ENCODE peak calls at places on chromosomes 16 and 17, in seven cellular contexts. One of them, this sample, is unnamed.

GRCh38 chr17:27630607-27631408 is at the start of gene LGALS9:
- DNase-seq in A549: no peak
- DNase-seq in HFFc6: peak
- DNase-seq in AG04450: no peak
- DNase-seq in mucosa of descending colon: peak
- DNase-seq in fibroblast of pulmonary artery: peak
- DNase-seq in fibroblast of mammary gland: no peak
- DNase-seq in this sample: no peak

GRCh38 chr16:89418352-89418751 is 72.0 kb downstream of the ANKRD11 start:
- DNase-seq in A549: no peak
- DNase-seq in HFFc6: no peak
- DNase-seq in AG04450: no peak
- DNase-seq in mucosa of descending colon: no peak
- DNase-seq in fibroblast of pulmonary artery: no peak
- DNase-seq in fibroblast of mammary gland: no peak
- DNase-seq in this sample: no peak

GRCh38 chr17:41996855-41997164 is 20.4 kb downstream of the DNAJC7 start:
- DNase-seq in A549: no peak
- DNase-seq in HFFc6: no peak
- DNase-seq in AG04450: no peak
- DNase-seq in mucosa of descending colon: no peak
- DNase-seq in fibroblast of pulmonary artery: no peak
- DNase-seq in fibroblast of mammary gland: no peak
- DNase-seq in this sample: no peak

GRCh38 chr17:73939808-73940207 is 263.7 kb upstream of the RPL38 start:
- DNase-seq in A549: no peak
- DNase-seq in HFFc6: no peak
- DNase-seq in AG04450: no peak
- DNase-seq in mucosa of descending colon: no peak
- DNase-seq in fibroblast of pulmonary artery: no peak
- DNase-seq in fibroblast of mammary gland: no peak
- DNase-seq in this sample: no peak

GRCh38 chr17:78839173-78839761 is 1.3 kb downstream of the USP36 start:
- DNase-seq in A549: peak
- DNase-seq in HFFc6: peak
- DNase-seq in AG04450: no peak
- DNase-seq in mucosa of descending colon: no peak
- DNase-seq in fibroblast of pulmonary artery: no peak
- DNase-seq in fibroblast of mammary gland: peak
- DNase-seq in this sample: no peak

GRCh38 chr16:27426423-27427408 is 24.7 kb downstream of the IL21R start:
- DNase-seq in A549: no peak
- DNase-seq in HFFc6: peak
- DNase-seq in AG04450: peak
- DNase-seq in mucosa of descending colon: peak
- DNase-seq in fibroblast of pulmonary artery: peak
- DNase-seq in fibroblast of mammary gland: peak
- DNase-seq in this sample: peak

GRCh38 chr16:69187387-69187890 is 475 bp downstream of the SNTB2 start:
- DNase-seq in A549: peak
- DNase-seq in HFFc6: no peak
- DNase-seq in AG04450: no peak
- DNase-seq in mucosa of descending colon: peak
- DNase-seq in fibroblast of pulmonary artery: peak
- DNase-seq in fibroblast of mammary gland: no peak
- DNase-seq in this sample: peak

GRCh38 chr17:21289902-21290571 is 5.5 kb downstream of the MAP2K3 start:
- DNase-seq in A549: no peak
- DNase-seq in HFFc6: no peak
- DNase-seq in AG04450: no peak
- DNase-seq in mucosa of descending colon: peak
- DNase-seq in fibroblast of pulmonary artery: no peak
- DNase-seq in fibroblast of mammary gland: no peak
- DNase-seq in this sample: no peak

GRCh38 chr17:78995022-78995760 is 14.4 kb downstream of the CANT1 start:
- DNase-seq in A549: no peak
- DNase-seq in HFFc6: no peak
- DNase-seq in AG04450: no peak
- DNase-seq in mucosa of descending colon: no peak
- DNase-seq in fibroblast of pulmonary artery: no peak
- DNase-seq in fibroblast of mammary gland: no peak
- DNase-seq in this sample: no peak

GRCh38 chr17:19003966-19004600 is 481 bp downstream of the FAM83G start:
- DNase-seq in A549: peak
- DNase-seq in HFFc6: peak
- DNase-seq in AG04450: no peak
- DNase-seq in mucosa of descending colon: peak
- DNase-seq in fibroblast of pulmonary artery: peak
- DNase-seq in fibroblast of mammary gland: peak
- DNase-seq in this sample: peak

GRCh38 chr16:66439051-66439730 is 12.1 kb downstream of the BEAN1 start:
- DNase-seq in A549: no peak
- DNase-seq in HFFc6: no peak
- DNase-seq in AG04450: no peak
- DNase-seq in mucosa of descending colon: no peak
- DNase-seq in fibroblast of pulmonary artery: no peak
- DNase-seq in fibroblast of mammary gland: no peak
- DNase-seq in this sample: no peak

GRCh38 chr17:2943971-2944370 is 119.4 kb downstream of the OR1D5 start:
- DNase-seq in A549: no peak
- DNase-seq in HFFc6: no peak
- DNase-seq in AG04450: no peak
- DNase-seq in mucosa of descending colon: peak
- DNase-seq in fibroblast of pulmonary artery: peak
- DNase-seq in fibroblast of mammary gland: no peak
- DNase-seq in this sample: no peak

GRCh38 chr17:77822302-77823030 is 136.0 kb upstream of the TNRC6C start:
- DNase-seq in A549: no peak
- DNase-seq in HFFc6: no peak
- DNase-seq in AG04450: no peak
- DNase-seq in mucosa of descending colon: no peak
- DNase-seq in fibroblast of pulmonary artery: peak
- DNase-seq in fibroblast of mammary gland: peak
- DNase-seq in this sample: no peak

GRCh38 chr17:1298616-1299015 is 19.2 kb downstream of the TRARG1 start:
- DNase-seq in A549: no peak
- DNase-seq in HFFc6: no peak
- DNase-seq in AG04450: no peak
- DNase-seq in mucosa of descending colon: no peak
- DNase-seq in fibroblast of pulmonary artery: no peak
- DNase-seq in fibroblast of mammary gland: no peak
- DNase-seq in this sample: no peak

DNA sequence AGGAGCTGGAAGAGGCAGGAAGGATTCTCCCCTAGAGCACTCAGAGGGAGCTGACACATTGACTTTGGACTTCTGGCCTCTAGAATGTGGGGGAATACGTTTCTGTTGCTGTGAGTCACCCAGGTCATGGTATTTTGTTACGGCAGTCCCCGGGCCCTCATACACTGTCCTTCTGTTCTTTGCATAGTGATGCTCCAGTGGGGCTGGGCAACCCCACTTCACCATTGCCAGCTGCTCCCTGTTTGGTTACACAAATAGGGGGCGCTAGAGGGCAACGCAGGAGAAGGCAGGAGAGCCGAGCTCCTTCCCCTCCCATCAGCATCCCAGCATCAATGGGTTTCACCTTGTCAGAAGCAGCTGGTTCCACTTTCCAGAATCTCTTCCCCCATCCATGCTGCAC is 257.7 kb upstream of the FOXF1 start:
- DNase-seq in A549: no peak
- DNase-seq in HFFc6: peak
- DNase-seq in AG04450: no peak
- DNase-seq in mucosa of descending colon: no peak
- DNase-seq in fibroblast of pulmonary artery: peak
- DNase-seq in fibroblast of mammary gland: peak
- DNase-seq in this sample: no peak
- TF ChIP-seq CTCF in A549: peak
- TF ChIP-seq CTCF in HFFc6: peak
- TF ChIP-seq CTCF in AG04450: peak
- TF ChIP-seq CTCF in mucosa of descending colon: no peak
- TF ChIP-seq CTCF in fibroblast of pulmonary artery: peak
- TF ChIP-seq CTCF in fibroblast of mammary gland: peak
- TF ChIP-seq CTCF in this sample: no peak

GRCh38 chr17:80291691-80292487 is 31.2 kb downstream of the RNF213 start:
- DNase-seq in A549: no peak
- DNase-seq in HFFc6: no peak
- DNase-seq in AG04450: no peak
- DNase-seq in mucosa of descending colon: no peak
- DNase-seq in fibroblast of pulmonary artery: no peak
- DNase-seq in fibroblast of mammary gland: no peak
- DNase-seq in this sample: no peak

GRCh38 chr17:80294653-80295052 is 34.0 kb downstream of the RNF213 start:
- DNase-seq in A549: no peak
- DNase-seq in HFFc6: no peak
- DNase-seq in AG04450: no peak
- DNase-seq in mucosa of descending colon: peak
- DNase-seq in fibroblast of pulmonary artery: no peak
- DNase-seq in fibroblast of mammary gland: no peak
- DNase-seq in this sample: no peak

GRCh38 chr17:80291260-80291659 is 30.6 kb downstream of the RNF213 start:
- DNase-seq in A549: no peak
- DNase-seq in HFFc6: no peak
- DNase-seq in AG04450: no peak
- DNase-seq in mucosa of descending colon: no peak
- DNase-seq in fibroblast of pulmonary artery: no peak
- DNase-seq in fibroblast of mammary gland: no peak
- DNase-seq in this sample: no peak

GRCh38 chr17:80294210-80294609 is 33.6 kb downstream of the RNF213 start:
- DNase-seq in A549: no peak
- DNase-seq in HFFc6: no peak
- DNase-seq in AG04450: no peak
- DNase-seq in mucosa of descending colon: peak
- DNase-seq in fibroblast of pulmonary artery: no peak
- DNase-seq in fibroblast of mammary gland: no peak
- DNase-seq in this sample: no peak

GRCh38 chr17:80292557-80292956 is 31.9 kb downstream of the RNF213 start:
- DNase-seq in A549: no peak
- DNase-seq in HFFc6: no peak
- DNase-seq in AG04450: no peak
- DNase-seq in mucosa of descending colon: no peak
- DNase-seq in fibroblast of pulmonary artery: no peak
- DNase-seq in fibroblast of mammary gland: no peak
- DNase-seq in this sample: no peak
- TF ChIP-seq CTCF in A549: peak
- TF ChIP-seq CTCF in HFFc6: peak
- TF ChIP-seq CTCF in AG04450: no peak
- TF ChIP-seq CTCF in mucosa of descending colon: no peak
- TF ChIP-seq CTCF in fibroblast of pulmonary artery: peak
- TF ChIP-seq CTCF in fibroblast of mammary gland: no peak
- TF ChIP-seq CTCF in this sample: no peak

DNA sequence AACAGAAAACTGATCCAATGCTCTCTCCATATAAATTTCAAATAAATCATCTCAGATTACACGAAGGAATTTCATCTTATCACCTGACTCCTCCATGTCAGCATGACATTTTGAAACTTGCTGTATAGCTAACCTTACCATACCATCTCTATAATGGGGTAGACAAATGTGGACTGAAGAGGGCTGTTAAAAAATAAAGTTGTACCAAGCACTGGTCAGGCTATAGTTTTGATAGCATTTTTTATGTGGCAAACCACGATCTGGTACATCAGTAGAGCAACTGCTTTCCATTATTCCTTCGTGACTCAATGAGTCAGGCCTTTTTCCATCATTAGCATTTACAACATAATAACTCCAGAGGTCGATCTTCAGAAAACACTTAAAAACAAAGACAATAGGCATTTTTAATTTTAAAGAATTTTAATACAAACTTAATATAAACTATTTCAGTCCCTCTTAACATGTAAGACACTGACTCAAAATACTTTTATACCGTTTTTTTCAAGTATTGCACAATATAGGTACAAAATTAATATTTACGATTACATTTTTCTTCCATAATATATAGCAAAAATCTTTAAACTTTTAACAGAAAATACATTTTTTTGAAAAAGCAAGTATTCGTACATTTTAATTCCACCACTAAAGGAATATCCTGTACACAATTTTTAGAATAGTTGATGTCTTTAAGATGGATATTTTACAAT is 4.2 kb downstream of the TOB1 start:
- DNase-seq in A549: no peak
- DNase-seq in HFFc6: no peak
- DNase-seq in AG04450: no peak
- DNase-seq in mucosa of descending colon: no peak
- DNase-seq in fibroblast of pulmonary artery: no peak
- DNase-seq in fibroblast of mammary gland: peak
- DNase-seq in this sample: no peak
- TF ChIP-seq CTCF in A549: no peak
- TF ChIP-seq CTCF in HFFc6: no peak
- TF ChIP-seq CTCF in AG04450: no peak
- TF ChIP-seq CTCF in mucosa of descending colon: no peak
- TF ChIP-seq CTCF in fibroblast of pulmonary artery: no peak
- TF ChIP-seq CTCF in fibroblast of mammary gland: no peak
- TF ChIP-seq CTCF in this sample: no peak

GRCh38 chr16:24409045-24409444 is 130.3 kb upstream of the RBBP6 start:
- DNase-seq in A549: peak
- DNase-seq in HFFc6: no peak
- DNase-seq in AG04450: no peak
- DNase-seq in mucosa of descending colon: no peak
- DNase-seq in fibroblast of pulmonary artery: no peak
- DNase-seq in fibroblast of mammary gland: no peak
- DNase-seq in this sample: no peak
- TF ChIP-seq CTCF in A549: peak
- TF ChIP-seq CTCF in HFFc6: no peak
- TF ChIP-seq CTCF in AG04450: no peak
- TF ChIP-seq CTCF in mucosa of descending colon: no peak
- TF ChIP-seq CTCF in fibroblast of pulmonary artery: no peak
- TF ChIP-seq CTCF in fibroblast of mammary gland: no peak
- TF ChIP-seq CTCF in this sample: no peak

GRCh38 chr17:4072487-4073157 is 70.2 kb downstream of the ZZEF1 start:
- DNase-seq in A549: no peak
- DNase-seq in HFFc6: peak
- DNase-seq in AG04450: peak
- DNase-seq in mucosa of descending colon: no peak
- DNase-seq in fibroblast of pulmonary artery: peak
- DNase-seq in fibroblast of mammary gland: peak
- DNase-seq in this sample: no peak
- TF ChIP-seq CTCF in A549: no peak
- TF ChIP-seq CTCF in HFFc6: no peak
- TF ChIP-seq CTCF in AG04450: no peak
- TF ChIP-seq CTCF in mucosa of descending colon: no peak
- TF ChIP-seq CTCF in fibroblast of pulmonary artery: no peak
- TF ChIP-seq CTCF in fibroblast of mammary gland: no peak
- TF ChIP-seq CTCF in this sample: no peak

GRCh38 chr16:2044541-2044940 is 3.1 kb downstream of the NTHL1 start:
- DNase-seq in A549: no peak
- DNase-seq in HFFc6: no peak
- DNase-seq in AG04450: no peak
- DNase-seq in mucosa of descending colon: peak
- DNase-seq in fibroblast of pulmonary artery: no peak
- DNase-seq in fibroblast of mammary gland: no peak
- DNase-seq in this sample: no peak

GRCh38 chr16:2046889-2047329 is 725 bp downstream of the NTHL1 start:
- DNase-seq in A549: no peak
- DNase-seq in HFFc6: no peak
- DNase-seq in AG04450: no peak
- DNase-seq in mucosa of descending colon: no peak
- DNase-seq in fibroblast of pulmonary artery: no peak
- DNase-seq in fibroblast of mammary gland: no peak
- DNase-seq in this sample: no peak

GRCh38 chr16:2048116-2048543 is 345 bp downstream of the TSC2 start:
- DNase-seq in A549: no peak
- DNase-seq in HFFc6: no peak
- DNase-seq in AG04450: no peak
- DNase-seq in mucosa of descending colon: no peak
- DNase-seq in fibroblast of pulmonary artery: peak
- DNase-seq in fibroblast of mammary gland: no peak
- DNase-seq in this sample: no peak

GRCh38 chr16:2046125-2046888 is 1.3 kb downstream of the NTHL1 start:
- DNase-seq in A549: no peak
- DNase-seq in HFFc6: no peak
- DNase-seq in AG04450: no peak
- DNase-seq in mucosa of descending colon: peak
- DNase-seq in fibroblast of pulmonary artery: no peak
- DNase-seq in fibroblast of mammary gland: no peak
- DNase-seq in this sample: no peak

GRCh38 chr16:2047330-2048115 is at the start of the genes NTHL1 and TSC2:
- DNase-seq in A549: peak
- DNase-seq in HFFc6: peak
- DNase-seq in AG04450: peak
- DNase-seq in mucosa of descending colon: peak
- DNase-seq in fibroblast of pulmonary artery: peak
- DNase-seq in fibroblast of mammary gland: peak
- DNase-seq in this sample: peak
- TF ChIP-seq CTCF in A549: peak
- TF ChIP-seq CTCF in HFFc6: peak
- TF ChIP-seq CTCF in AG04450: peak
- TF ChIP-seq CTCF in mucosa of descending colon: peak
- TF ChIP-seq CTCF in fibroblast of pulmonary artery: peak
- TF ChIP-seq CTCF in fibroblast of mammary gland: no peak
- TF ChIP-seq CTCF in this sample: no peak